ENCODE peak calls at places on chromosomes 5 and 9, in ten cellular contexts. R, D, W, Y, P, I, K, U, A and J are unnamed samples. For H3K27me3, the result is how much of the 10 kb centered on the place peaks cover.

GRCh38 chr5:125326114-125326513 is 579.7 kb upstream of the ZNF608 start:
- DNase-seq in R (no peak), D (no peak), W (peak), Y (no peak), P (peak), I (no peak), K (no peak), U (no peak), A (no peak), J (no peak)

GRCh38 chr9:113350338-113350672 is 964 bp downstream of the BSPRY start:
- DNase-seq in R (no peak), D (no peak), W (no peak), Y (no peak), P (no peak), I (no peak), K (no peak), U (no peak), A (no peak), J (no peak)

GRCh38 chr9:2837915-2838314 is 6.0 kb downstream of the PUM3 start:
- DNase-seq in R (no peak), D (no peak), W (no peak), Y (no peak), P (no peak), I (peak), K (no peak), U (no peak), A (no peak), J (no peak)

GRCh38 chr5:54905942-54906537 is 79.4 kb downstream of the ESM1 start:
- DNase-seq in R (no peak), D (peak), W (peak), Y (peak), P (peak), I (peak), K (peak), U (peak), A (no peak), J (no peak)

GRCh38 chr9:17987174-17987573 is 408.3 kb downstream of the SH3GL2 start:
- DNase-seq in R (no peak), D (no peak), W (no peak), Y (no peak), P (no peak), I (no peak), K (no peak), U (no peak), A (no peak), J (no peak)

GRCh38 chr5:95924720-95925119 is 36.9 kb downstream of the ELL2 start:
- DNase-seq in R (no peak), D (no peak), W (no peak), Y (no peak), P (no peak), I (no peak), K (no peak), U (no peak), A (no peak), J (peak)

GRCh38 chr9:114172981-114173833 is 17.9 kb downstream of the COL27A1 start:
- DNase-seq in R (no peak), D (peak), W (no peak), Y (no peak), P (no peak), I (no peak), K (peak), U (no peak), A (no peak), J (no peak)

GRCh38 chr5:78922879-78923621 is 62.1 kb downstream of the ARSB start:
- DNase-seq in R (no peak), D (no peak), W (peak), Y (no peak), P (no peak), I (no peak), K (no peak), U (no peak), A (no peak), J (no peak)

GRCh38 chr9:27626629-27627564 is 53.6 kb upstream of the C9orf72 start:
- DNase-seq in R (no peak), D (no peak), W (no peak), Y (no peak), P (no peak), I (no peak), K (no peak), U (no peak), A (no peak), J (no peak)

GRCh38 chr9:34734720-34735119 is 24.8 kb upstream of the CCL21 start:
- DNase-seq in R (no peak), D (no peak), W (no peak), Y (no peak), P (no peak), I (no peak), K (no peak), U (no peak), A (no peak), J (no peak)
- H3K27me3 ChIP-seq in R (under half), D (under half), W (under half), Y (under half), P (under half), I (under half), K (under half), U (under half), A (under half), J (under half)

GRCh38 chr9:93467062-93467416 is 13.7 kb upstream of the FAM120AOS start:
- DNase-seq in R (no peak), D (no peak), W (no peak), Y (no peak), P (no peak), I (no peak), K (no peak), U (no peak), A (no peak), J (no peak)

GRCh38 chr9:93470391-93470790 is 17.0 kb upstream of the FAM120AOS start:
- DNase-seq in R (no peak), D (no peak), W (no peak), Y (no peak), P (no peak), I (no peak), K (no peak), U (no peak), A (no peak), J (no peak)

GRCh38 chr9:93467462-93467861 is 14.1 kb upstream of the FAM120AOS start:
- DNase-seq in R (no peak), D (no peak), W (peak), Y (no peak), P (peak), I (no peak), K (no peak), U (no peak), A (no peak), J (no peak)

GRCh38 chr9:93471135-93471534 is 17.8 kb upstream of the FAM120AOS start:
- DNase-seq in R (no peak), D (no peak), W (no peak), Y (no peak), P (no peak), I (no peak), K (no peak), U (no peak), A (no peak), J (no peak)

DNA sequence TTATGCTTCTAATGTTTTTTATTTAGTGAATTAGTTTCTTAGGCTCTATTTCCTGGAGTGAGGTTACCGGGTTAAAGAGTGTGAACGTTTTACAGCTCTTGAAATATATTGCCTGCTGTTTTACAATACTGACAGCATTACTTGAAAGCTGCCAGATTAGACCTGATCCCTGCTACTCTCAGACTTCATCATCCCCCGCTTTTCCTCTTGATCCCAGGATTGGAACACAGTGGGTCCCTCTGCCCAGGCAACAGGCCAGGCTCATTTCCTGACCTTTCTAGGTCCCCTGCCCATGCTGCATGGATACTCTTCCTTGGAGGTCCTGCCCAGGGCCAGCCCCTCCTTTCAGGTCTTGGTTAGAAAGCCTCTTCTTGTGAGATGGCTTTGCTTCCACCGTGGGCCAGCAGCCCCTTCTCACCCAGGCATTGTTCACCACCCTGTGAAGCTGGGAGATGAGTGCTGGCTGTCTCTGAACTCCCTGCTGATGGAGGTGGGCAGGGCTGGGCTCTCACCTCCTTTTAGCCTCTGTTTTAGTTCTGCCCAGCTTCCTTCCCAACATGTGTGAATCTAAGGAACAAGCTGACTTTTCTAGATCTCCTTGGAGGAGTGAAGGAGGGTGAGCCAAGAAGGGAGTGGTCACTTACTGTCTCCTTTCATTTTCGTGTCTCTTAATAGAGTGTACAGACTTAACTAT is 15.5 kb upstream of the FAM120AOS start:
- DNase-seq in R (no peak), D (no peak), W (no peak), Y (no peak), P (peak), I (no peak), K (no peak), U (no peak), A (no peak), J (no peak)
- H3K27ac ChIP-seq in R (peak), D (no peak), W (peak), Y (no peak), P (peak), I (no peak), K (peak), U (no peak), A (no peak), J (peak)

GRCh38 chr9:4298255-4299005 is 1.4 kb downstream of the GLIS3 start:
- DNase-seq in R (peak), D (peak), W (peak), Y (peak), P (peak), I (no peak), K (peak), U (no peak), A (peak), J (no peak)
- H3K27me3 ChIP-seq in R (under half), D (under half), W (under half), Y (under half), P (under half), I (under half), K (under half), U (under half), A (under half), J (under half)

DNA sequence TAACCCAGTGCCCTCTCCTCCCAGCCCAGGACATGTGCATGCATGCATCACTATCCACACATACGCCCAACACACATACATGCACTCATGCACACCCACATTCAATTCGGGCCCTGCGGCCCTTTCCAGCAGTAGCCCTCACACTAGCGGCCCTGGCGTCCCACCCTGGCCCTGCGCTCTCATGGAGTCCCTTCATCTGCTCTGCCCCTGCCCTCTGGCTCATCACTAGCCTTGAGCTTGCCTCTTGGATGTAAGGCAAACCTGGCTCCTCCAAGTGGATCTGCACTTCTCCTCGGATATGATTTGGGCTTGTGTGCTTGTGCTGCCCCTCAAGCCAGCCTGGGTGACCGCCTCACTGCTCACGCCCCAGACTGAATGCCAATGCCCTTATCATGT is 147.2 kb downstream of the SEC61B start:
- DNase-seq in R (no peak), D (no peak), W (no peak), Y (no peak), P (no peak), I (no peak), K (no peak), U (no peak), A (no peak), J (no peak)
- H3K27ac ChIP-seq in R (no peak), D (no peak), W (no peak), Y (no peak), P (no peak), I (no peak), K (peak), U (no peak), A (peak), J (peak)